ENCODE peak calls at places on chromosomes 4 and X, in four cellular contexts. R is psoas muscle, L is mucosa of descending colon, W is posterior cingulate gyrus. U is an unnamed sample.

GRCh38 chr4:133929540-133929939 is 272.0 kb downstream of the PABPC4L start:
- DNase-seq in R (no peak), L (no peak), W (no peak), U (no peak)

GRCh38 chrX:7390446-7390845 is 242.5 kb upstream of the PUDP start:
- DNase-seq in R (no peak), L (no peak), W (no peak), U (no peak)

GRCh38 chrX:106894392-106894909 is 8.7 kb downstream of the RIPPLY1 start:
- DNase-seq in R (peak), L (peak), W (no peak), U (peak)

GRCh38 chr4:3342182-3342854 is 49.5 kb downstream of the RGS12 start:
- DNase-seq in R (no peak), L (no peak), W (no peak), U (no peak)

GRCh38 chr4:180059216-180059881 is 2183.9 kb upstream of the TENM3 start:
- DNase-seq in R (peak), L (peak), W (no peak), U (no peak)

GRCh38 chr4:150366487-150366999 is 215.4 kb upstream of the MAB21L2 start:
- DNase-seq in R (no peak), L (no peak), W (no peak), U (no peak)

GRCh38 chr4:105433421-105433820 is 40.4 kb downstream of the PPA2 start:
- DNase-seq in R (no peak), L (no peak), W (no peak), U (no peak)

GRCh38 chrX:153640045-153640686 is 6.8 kb upstream of the DUSP9 start:
- DNase-seq in R (no peak), L (no peak), W (no peak), U (no peak)

GRCh38 chr4:114562176-114562904 is 36.3 kb upstream of the UGT8 start:
- DNase-seq in R (no peak), L (no peak), W (no peak), U (no peak)

GRCh38 chr4:159220353-159220752 is 117.5 kb downstream of the RAPGEF2 start:
- DNase-seq in R (no peak), L (no peak), W (no peak), U (no peak)

GRCh38 chrX:45710081-45710801 is 509.6 kb upstream of the DIPK2B start:
- DNase-seq in R (no peak), L (no peak), W (no peak), U (no peak)

GRCh38 chrX:21717802-21718201 is 40.1 kb downstream of the SMPX start:
- DNase-seq in R (no peak), L (no peak), W (no peak), U (no peak)

GRCh38 chrX:115531818-115532403 is 29.1 kb upstream of the PLS3 start:
- DNase-seq in R (no peak), L (no peak), W (no peak), U (no peak)

GRCh38 chrX:23616361-23616760 is 50.9 kb upstream of the PRDX4 start:
- DNase-seq in R (no peak), L (no peak), W (no peak), U (no peak)

GRCh38 chr4:128700659-128701350 is 108.7 kb upstream of the JADE1 start:
- DNase-seq in R (no peak), L (no peak), W (no peak), U (no peak)

GRCh38 chr4:23166919-23167318 is 474.2 kb downstream of the GBA3 start:
- DNase-seq in R (no peak), L (no peak), W (no peak), U (no peak)

GRCh38 chr4:94127707-94128328 is 79.8 kb upstream of the SMARCAD1 start:
- DNase-seq in R (no peak), L (peak), W (no peak), U (no peak)

GRCh38 chr4:13484749-13485345 is 707 bp upstream of the RAB28 start:
- DNase-seq in R (no peak), L (no peak), W (no peak), U (no peak)

GRCh38 chr4:25884040-25884788 is 21.4 kb upstream of the SEL1L3 start:
- DNase-seq in R (no peak), L (no peak), W (no peak), U (no peak)

U was measured in heart right ventricle.